ENCODE peak calls at places on chromosome 16, in six cellular contexts. F is right cardiac atrium, J is IMR-90, P is breast epithelium, R is AG04450, U is heart right ventricle. H is an unnamed sample.

GRCh38 chr16:20409398-20410152 is at the start of gene ACSM5:
- DNase-seq in U (peak; percentile 60), P (no peak), R (no peak), F (peak; percentile 89), J (no peak), H (no peak)

GRCh38 chr16:57318240-57318970 is 33.9 kb upstream of the PLLP start:
- DNase-seq in J (peak; percentile 39), U (no peak), R (no peak), F (no peak), P (no peak), H (no peak)

GRCh38 chr16:8931864-8932263 is 31.8 kb downstream of the USP7 start:
- DNase-seq in R (peak; percentile 27), F (peak; percentile 73), P (no peak), U (peak; percentile 44), J (peak; percentile 68), H (no peak)

GRCh38 chr16:22660441-22661160 is 149.9 kb downstream of the NPIPB5 start:
- DNase-seq in P (no peak), F (peak; percentile 12), U (no peak), J (no peak), R (no peak), H (no peak)

GRCh38 chr16:66344533-66345145 is 21.9 kb upstream of the CDH5 start:
- DNase-seq in R (no peak), P (no peak), U (no peak), J (peak; percentile 48), F (no peak), H (no peak)

GRCh38 chr16:1121601-1122000 is 25.6 kb upstream of the C1QTNF8 start:
- DNase-seq in J (no peak), U (no peak), R (no peak), P (no peak), F (no peak), H (no peak)

GRCh38 chr16:87407511-87408112 is 15.5 kb downstream of the MAP1LC3B start:
- DNase-seq in P (no peak), F (no peak), J (no peak), R (no peak), U (peak; percentile 51), H (no peak)

GRCh38 chr16:6081320-6081976 is 983.9 kb upstream of the EEF2KMT start:
- DNase-seq in R (no peak), F (no peak), P (no peak), U (no peak), J (no peak), H (no peak)

GRCh38 chr16:81514041-81514559 is 69.5 kb downstream of the CMIP start:
- DNase-seq in P (no peak), J (no peak), F (peak; percentile 20), R (no peak), U (no peak), H (no peak)

GRCh38 chr16:74608944-74609343 is 2.0 kb upstream of the GLG1 start:
- DNase-seq in U (no peak), R (no peak), P (no peak), F (no peak), J (no peak), H (no peak)

GRCh38 chr16:19846421-19846820 is 38.2 kb downstream of the GPRC5B start:
- DNase-seq in R (no peak), U (no peak), F (no peak), P (no peak), J (no peak), H (no peak)

GRCh38 chr16:77986021-77986420 is 36.3 kb upstream of the CLEC3A start:
- DNase-seq in R (no peak), J (no peak), F (no peak), U (no peak), P (no peak), H (no peak)

GRCh38 chr16:5633845-5634440 is 536.3 kb upstream of the EEF2KMT start:
- DNase-seq in P (no peak), J (peak; percentile 4), F (no peak), U (no peak), R (no peak), H (no peak)

GRCh38 chr16:56677474-56677873 is 4.8 kb upstream of the MT1X start:
- DNase-seq in F (no peak), U (no peak), R (no peak), P (no peak), J (no peak), H (no peak)

GRCh38 chr16:29763326-29763725 is 14.7 kb upstream of the ZG16 start:
- DNase-seq in P (no peak), R (no peak), J (no peak), F (no peak), U (no peak), H (no peak)

GRCh38 chr16:89557230-89557935 is 3.1 kb upstream of the RPL13 start:
- DNase-seq in U (peak; percentile 85), P (peak; percentile 76), F (peak; percentile 92), J (peak; percentile 80), R (no peak), H (peak; percentile 43)

GRCh38 chr16:77531741-77532140 is 96.9 kb upstream of the ADAMTS18 start:
- DNase-seq in U (no peak), R (no peak), J (peak; percentile 38), P (no peak), F (no peak), H (no peak)

GRCh38 chr16:27840311-27841060 is 223.0 kb downstream of the GSG1L start:
- DNase-seq in F (peak; percentile 4), J (no peak), P (peak; percentile 43), U (no peak), R (no peak), H (no peak)

GRCh38 chr16:81513204-81514040 is 68.8 kb downstream of the CMIP start:
- DNase-seq in U (peak; percentile 76), R (no peak), P (no peak), F (peak; percentile 91), J (no peak), H (no peak)

GRCh38 chr16:30838876-30839471 is 52.0 kb upstream of the ZNF629 start:
- DNase-seq in J (no peak), R (no peak), P (no peak), U (no peak), F (no peak), H (no peak)

GRCh38 chr16:7391694-7392093 is 59.0 kb downstream of the RBFOX1 start:
- DNase-seq in U (no peak), R (no peak), P (no peak), F (no peak), J (no peak), H (no peak)

GRCh38 chr16:29809850-29810698 is 1.9 kb upstream of the PRRT2 start:
- DNase-seq in J (no peak), R (no peak), U (no peak), F (peak; percentile 71), P (no peak), H (no peak)

GRCh38 chr16:67907397-67907796 is 14.3 kb downstream of the PSKH1 start:
- DNase-seq in U (no peak), P (no peak), F (no peak), R (no peak), J (no peak), H (no peak)

GRCh38 chr16:67909056-67909742 is 16.1 kb downstream of the PSKH1 start:
- DNase-seq in J (no peak), F (no peak), P (no peak), U (no peak), R (no peak), H (no peak)

GRCh38 chr16:67915831-67916723 is 15.6 kb downstream of the CTRL start:
- DNase-seq in P (no peak), R (no peak), U (no peak), J (peak; percentile 24), F (no peak), H (no peak)

GRCh38 chr16:67914758-67915622 is 16.7 kb downstream of the CTRL start:
- DNase-seq in F (no peak), J (no peak), U (no peak), R (no peak), P (no peak), H (no peak)

DNA sequence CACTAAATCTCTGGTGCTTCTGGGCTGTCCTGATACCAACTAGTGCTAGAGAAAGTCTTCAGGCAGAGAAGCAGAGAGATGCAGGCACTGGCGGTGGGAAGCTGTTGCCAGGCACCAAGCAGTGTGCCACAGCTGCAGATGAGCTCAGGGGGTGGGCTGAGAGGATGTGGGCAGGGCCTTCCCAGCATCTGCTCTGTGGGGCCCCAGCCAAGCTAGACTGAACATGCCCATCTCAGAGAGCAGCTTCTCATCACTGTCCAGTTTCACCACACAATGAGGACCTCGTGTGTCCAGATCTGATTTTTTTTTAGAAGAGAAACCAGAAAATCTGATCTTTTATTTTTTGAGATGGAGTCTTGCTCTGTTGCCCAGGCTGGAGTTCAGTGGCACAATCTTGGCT is 17.1 kb downstream of the PSKH1 start:
- DNase-seq in P (no peak), U (no peak), J (peak; percentile 69), F (no peak), R (peak; percentile 42), H (no peak)
- H3K9me3 ChIP-seq in P (no peaks in the 10 kb centered on the region), U (no peaks in the 10 kb centered on the region), J (no peaks in the 10 kb centered on the region), F (no peaks in the 10 kb centered on the region), R (no peaks in the 10 kb centered on the region), H (no peaks in the 10 kb centered on the region)

DNA sequence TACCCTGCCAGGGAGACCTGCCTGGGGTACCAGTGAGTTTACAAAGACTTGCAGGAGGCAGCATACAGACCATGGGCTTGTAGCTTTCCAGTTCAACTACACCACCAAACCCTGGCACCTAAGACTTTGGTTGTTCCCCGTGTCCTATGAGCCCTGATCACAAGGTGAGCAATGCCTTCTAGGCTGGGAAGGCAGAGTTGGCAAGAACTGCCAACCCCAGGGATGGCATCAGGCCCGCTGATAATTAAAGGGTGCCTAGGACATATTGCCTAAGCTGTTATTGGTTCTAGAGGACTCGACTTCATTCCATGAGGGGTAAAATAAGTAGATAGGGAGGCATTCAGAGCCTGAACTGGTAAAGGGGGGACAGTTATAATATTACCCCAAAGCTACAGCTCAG is 41.3 kb downstream of the CDH13 start:
- DNase-seq in R (no peak), P (no peak), J (no peak), F (no peak), U (no peak), H (no peak)
- H3K27me3 ChIP-seq in R (no peaks in the 10 kb centered on the region), P (no peaks in the 10 kb centered on the region), J (no peaks in the 10 kb centered on the region), F (no peaks in the 10 kb centered on the region), U (no peaks in the 10 kb centered on the region), H (no peaks in the 10 kb centered on the region)

DNA sequence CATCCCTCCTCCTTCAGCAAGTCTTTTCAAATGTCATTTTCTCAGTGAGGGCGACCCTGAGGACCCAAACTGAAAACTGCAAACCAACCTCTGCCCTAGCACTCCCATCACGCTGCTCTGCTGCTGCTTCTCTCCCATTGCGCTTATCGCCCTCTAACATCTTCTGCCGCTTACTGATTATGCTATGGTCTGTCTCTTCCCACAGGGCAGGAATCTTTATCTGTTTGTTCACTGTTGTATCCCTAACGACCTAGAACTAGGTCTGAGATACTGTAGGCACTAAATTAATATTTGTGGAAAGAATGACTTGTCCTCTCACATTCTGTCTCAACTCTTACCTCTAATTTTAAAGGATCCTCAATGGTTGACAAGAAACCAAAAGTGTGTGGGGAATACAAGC is 12.5 kb downstream of the ZSCAN32 start:
- DNase-seq in U (no peak), J (no peak), R (no peak), F (no peak), P (no peak), H (no peak)
- H3K9me3 ChIP-seq in U (peaks cover 93% of the 10 kb centered on the region), J (peaks cover 63% of the 10 kb centered on the region), R (peaks cover 60% of the 10 kb centered on the region), F (peaks cover 34% of the 10 kb centered on the region), P (peaks cover 76% of the 10 kb centered on the region), H (peaks cover 80% of the 10 kb centered on the region)

GRCh38 chr16:59597269-59597668 is 863.2 kb upstream of the GOT2 start:
- DNase-seq in F (no peak), U (no peak), R (no peak), P (no peak), J (peak; percentile 2), H (no peak)
- H3K27me3 ChIP-seq in F (no peaks in the 10 kb centered on the region), U (no peaks in the 10 kb centered on the region), R (no peaks in the 10 kb centered on the region), P (no peaks in the 10 kb centered on the region), J (no peaks in the 10 kb centered on the region), H (no peaks in the 10 kb centered on the region)